ENCODE peak calls at places on chromosome X, in ten cellular contexts. M, L, R, D, E, A, W, O, N and Y are unnamed samples.

GRCh38 chrX:137031517-137032377 is 2.0 kb downstream of the GPR101 start:
- DNase-seq in M (no peak), L (peak; percentile 7), R (peak; percentile 35), D (no peak), E (peak; percentile 14), A (no peak), W (peak; percentile 5), O (no peak), N (no peak), Y (no peak)

GRCh38 chrX:47193475-47194241 is at the start of gene UBA1:
- DNase-seq in M (peak; percentile 87), L (peak; percentile 95), R (peak; percentile 96), D (peak; percentile 98), E (peak; percentile 98), A (peak; percentile 98), W (peak; percentile 97), O (peak; percentile 86), N (peak; percentile 92), Y (peak; percentile 92)

GRCh38 chrX:134670241-134670811 is 12.1 kb upstream of the PLAC1 start:
- DNase-seq in M (no peak), L (peak; percentile 29), R (peak; percentile 6), D (peak; percentile 48), E (no peak), A (no peak), W (no peak), O (peak; percentile 41), N (peak; percentile 51), Y (peak; percentile 68)

GRCh38 chrX:87017210-87017609 is 500.4 kb upstream of the KLHL4 start:
- DNase-seq in M (no peak), L (no peak), R (no peak), D (no peak), E (no peak), A (no peak), W (no peak), O (no peak), N (no peak), Y (peak; percentile 3)

GRCh38 chrX:110965409-110965808 is 130.6 kb upstream of the PAK3 start:
- DNase-seq in M (no peak), L (no peak), R (no peak), D (no peak), E (no peak), A (no peak), W (no peak), O (no peak), N (no peak), Y (no peak)

GRCh38 chrX:48999030-48999429 is 3.0 kb downstream of the GRIPAP1 start:
- DNase-seq in M (no peak), L (no peak), R (no peak), D (no peak), E (no peak), A (no peak), W (no peak), O (no peak), N (no peak), Y (no peak)

GRCh38 chrX:11597479-11597878 is 68.2 kb downstream of the ARHGAP6 start:
- DNase-seq in M (no peak), L (no peak), R (no peak), D (no peak), E (no peak), A (no peak), W (no peak), O (no peak), N (no peak), Y (no peak)

GRCh38 chrX:66751136-66751782 is 112.4 kb upstream of the EDA2R start:
- DNase-seq in M (no peak), L (no peak), R (no peak), D (no peak), E (no peak), A (no peak), W (no peak), O (no peak), N (no peak), Y (no peak)

GRCh38 chrX:144768540-144768939 is 478.8 kb upstream of the SPANXN1 start:
- DNase-seq in M (no peak), L (no peak), R (no peak), D (no peak), E (no peak), A (no peak), W (no peak), O (no peak), N (no peak), Y (no peak)

GRCh38 chrX:14363719-14364118 is 165.6 kb upstream of the GLRA2 start:
- DNase-seq in M (no peak), L (no peak), R (no peak), D (no peak), E (no peak), A (no peak), W (no peak), O (no peak), N (no peak), Y (no peak)

GRCh38 chrX:14359727-14360126 is 169.6 kb upstream of the GLRA2 start:
- DNase-seq in M (no peak), L (no peak), R (no peak), D (no peak), E (no peak), A (no peak), W (no peak), O (no peak), N (no peak), Y (no peak)

GRCh38 chrX:14359316-14359715 is 170.0 kb upstream of the GLRA2 start:
- DNase-seq in M (no peak), L (no peak), R (no peak), D (no peak), E (no peak), A (no peak), W (no peak), O (no peak), N (no peak), Y (no peak)

GRCh38 chrX:14361430-14361829 is 167.9 kb upstream of the GLRA2 start:
- DNase-seq in M (no peak), L (no peak), R (no peak), D (no peak), E (no peak), A (no peak), W (no peak), O (no peak), N (no peak), Y (no peak)

GRCh38 chrX:14362731-14363130 is 166.6 kb upstream of the GLRA2 start:
- DNase-seq in M (no peak), L (no peak), R (no peak), D (no peak), E (no peak), A (no peak), W (no peak), O (no peak), N (no peak), Y (no peak)
- H3K27me3 ChIP-seq in M (no peaks in the 10 kb centered on the region), L (no peaks in the 10 kb centered on the region), R (no peaks in the 10 kb centered on the region), D (no peaks in the 10 kb centered on the region), E (no peaks in the 10 kb centered on the region), A (no peaks in the 10 kb centered on the region), W (no peaks in the 10 kb centered on the region), O (no peaks in the 10 kb centered on the region), N (peaks cover 9% of the 10 kb centered on the region), Y (no peaks in the 10 kb centered on the region)

GRCh38 chrX:42495139-42495538 is 282.8 kb downstream of the PPP1R2C start:
- DNase-seq in M (no peak), L (no peak), R (no peak), D (no peak), E (no peak), A (no peak), W (no peak), O (no peak), N (no peak), Y (peak; percentile 58)

GRCh38 chrX:42499620-42500019 is 278.3 kb downstream of the PPP1R2C start:
- DNase-seq in M (no peak), L (no peak), R (no peak), D (no peak), E (no peak), A (no peak), W (no peak), O (no peak), N (no peak), Y (no peak)

GRCh38 chrX:42496239-42496638 is 281.7 kb downstream of the PPP1R2C start:
- DNase-seq in M (no peak), L (no peak), R (no peak), D (no peak), E (no peak), A (no peak), W (no peak), O (no peak), N (no peak), Y (no peak)

DNA sequence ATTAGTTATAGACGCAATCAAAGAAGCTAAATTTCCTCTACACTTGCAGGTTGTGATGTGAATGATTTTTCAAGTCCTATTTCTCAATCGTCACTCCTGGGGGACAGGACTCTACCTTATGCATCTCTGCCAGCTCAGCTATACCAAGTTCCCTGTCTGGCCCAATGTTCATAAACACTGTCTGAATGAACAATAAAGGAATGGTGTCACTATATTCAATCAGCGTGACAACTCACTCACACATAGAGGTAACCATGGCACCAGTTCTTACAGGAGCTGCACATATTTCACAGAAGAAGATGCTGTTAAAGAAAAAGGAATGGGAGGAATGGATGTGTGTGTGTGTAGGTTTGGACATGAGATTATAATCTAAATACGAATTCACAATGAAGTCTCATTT is 280.6 kb downstream of the PPP1R2C start:
- DNase-seq in M (no peak), L (no peak), R (no peak), D (no peak), E (no peak), A (no peak), W (no peak), O (no peak), N (no peak), Y (no peak)
- TF ChIP-seq POLR2AphosphoS5 in M (no peak), L (no peak), R (no peak), D (no peak), E (no peak), A (no peak), W (no peak), O (no peak), N (no peak), Y (no peak)

GRCh38 chrX:154532690-154533089 is 14.0 kb downstream of the G6PD start:
- DNase-seq in M (no peak), L (no peak), R (no peak), D (no peak), E (no peak), A (no peak), W (no peak), O (no peak), N (no peak), Y (no peak)
- H3K27me3 ChIP-seq in M (no peaks in the 10 kb centered on the region), L (no peaks in the 10 kb centered on the region), R (no peaks in the 10 kb centered on the region), D (no peaks in the 10 kb centered on the region), E (no peaks in the 10 kb centered on the region), A (no peaks in the 10 kb centered on the region), W (no peaks in the 10 kb centered on the region), O (no peaks in the 10 kb centered on the region), N (peaks cover 18% of the 10 kb centered on the region), Y (no peaks in the 10 kb centered on the region)

GRCh38 chrX:44451056-44451455 is 91.6 kb downstream of the FUNDC1 start:
- DNase-seq in M (no peak), L (no peak), R (no peak), D (no peak), E (no peak), A (no peak), W (no peak), O (no peak), N (no peak), Y (no peak)
- TF ChIP-seq POLR2AphosphoS5 in M (no peak), L (no peak), R (no peak), D (no peak), E (no peak), A (no peak), W (no peak), O (no peak), N (no peak), Y (no peak)